ENCODE peak calls at places on chromosomes 6 and 20, in nine cellular contexts. M is heart right ventricle, O is stomach, Q is heart left ventricle, P is psoas muscle, S is left ventricle myocardium inferior, V is iPS DF 6.9, B is A673, X is mesendoderm. F is an unnamed sample.
A peak's percentile ranks its signal among the peaks of the same experiment; 100 is the strongest.

GRCh38 chr20:40422665-40423064 is 266.4 kb downstream of the MAFB start:
- DNase-seq in M (no peak), O (no peak), Q (no peak), P (no peak), S (no peak), V (no peak), B (no peak), X (no peak), F (no peak)

GRCh38 chr20:22383156-22383555 is 201.2 kb downstream of the FOXA2 start:
- DNase-seq in M (no peak), O (no peak), Q (no peak), P (no peak), S (no peak), V (no peak), B (no peak), X (no peak), F (peak; percentile 76)

GRCh38 chr20:10551732-10552724 is 116.9 kb downstream of the SLX4IP start:
- DNase-seq in M (no peak), O (no peak), Q (no peak), P (no peak), S (no peak), V (no peak), B (peak; percentile 45), X (peak; percentile 59), F (no peak)

GRCh38 chr6:4059115-4059777 is 19.7 kb downstream of the FAM217A start:
- DNase-seq in M (no peak), O (no peak), Q (no peak), P (no peak), S (no peak), V (no peak), B (peak; percentile 69), X (peak; percentile 84), F (no peak)

GRCh38 chr6:12103158-12103557 is 91.0 kb downstream of the HIVEP1 start:
- DNase-seq in M (no peak), O (no peak), Q (no peak), P (no peak), S (no peak), V (no peak), B (no peak), X (peak; percentile 11), F (no peak)

GRCh38 chr6:159985296-159985940 is 16.5 kb downstream of the IGF2R start:
- DNase-seq in M (no peak), O (no peak), Q (no peak), P (no peak), S (no peak), V (no peak), B (no peak), X (no peak), F (no peak)

GRCh38 chr20:15375836-15376235 is 1038.4 kb upstream of the FLRT3 start:
- DNase-seq in M (no peak), O (no peak), Q (no peak), P (no peak), S (no peak), V (no peak), B (no peak), X (no peak), F (no peak)

GRCh38 chr20:15924556-15924955 is 648.7 kb downstream of the KIF16B start:
- DNase-seq in M (no peak), O (no peak), Q (no peak), P (no peak), S (no peak), V (no peak), B (no peak), X (no peak), F (no peak)

GRCh38 chr6:854405-855073 is 161.6 kb upstream of the EXOC2 start:
- DNase-seq in M (no peak), O (no peak), Q (no peak), P (no peak), S (no peak), V (no peak), B (no peak), X (no peak), F (no peak)

GRCh38 chr20:63659370-63659769 is 1.3 kb downstream of the RTEL1 start:
- DNase-seq in M (no peak), O (no peak), Q (no peak), P (no peak), S (no peak), V (no peak), B (no peak), X (peak; percentile 37), F (no peak)

GRCh38 chr20:3670511-3670910 is 7.3 kb upstream of the GFRA4 start:
- DNase-seq in M (no peak), O (no peak), Q (no peak), P (no peak), S (no peak), V (no peak), B (no peak), X (no peak), F (peak; percentile 53)

GRCh38 chr6:49666930-49667369 is 30.3 kb upstream of the RHAG start:
- DNase-seq in M (no peak), O (no peak), Q (no peak), P (no peak), S (no peak), V (no peak), B (no peak), X (peak; percentile 41), F (no peak)

GRCh38 chr6:169725270-169726048 is 1.2 kb upstream of the PHF10 start:
- DNase-seq in M (peak; percentile 37), O (peak; percentile 65), Q (peak; percentile 33), P (peak; percentile 74), S (peak; percentile 29), V (no peak), B (no peak), X (peak; percentile 80), F (no peak)

GRCh38 chr6:169724554-169725269 is 412 bp upstream of the PHF10 start:
- DNase-seq in M (peak; percentile 67), O (peak; percentile 55), Q (peak; percentile 65), P (peak; percentile 52), S (peak; percentile 53), V (no peak), B (peak; percentile 75), X (peak; percentile 76), F (peak; percentile 71)

GRCh38 chr6:169726963-169727362 is 2.7 kb upstream of the PHF10 start:
- DNase-seq in M (no peak), O (no peak), Q (no peak), P (no peak), S (no peak), V (no peak), B (no peak), X (no peak), F (no peak)

GRCh38 chr6:169723991-169724553 is at the start of gene PHF10:
- DNase-seq in M (peak; percentile 53), O (peak; percentile 33), Q (peak; percentile 29), P (peak; percentile 49), S (peak; percentile 41), V (no peak), B (peak; percentile 61), X (peak; percentile 52), F (no peak)

GRCh38 chr6:169726049-169726400 is 1.7 kb upstream of the PHF10 start:
- DNase-seq in M (no peak), O (no peak), Q (no peak), P (no peak), S (no peak), V (no peak), B (no peak), X (no peak), F (no peak)
- H3K4me3 ChIP-seq in M (no peak overlapping the region), O (no peak overlapping the region), Q (no peak overlapping the region), P (no peak overlapping the region), S (no peak overlapping the region), V (no peak overlapping the region), B (no peak overlapping the region), X (no peak overlapping the region), F (no peak overlapping the region)

GRCh38 chr6:134238006-134238405 is 79.9 kb downstream of the SGK1 start:
- DNase-seq in M (no peak), O (no peak), Q (no peak), P (no peak), S (no peak), V (no peak), B (no peak), X (no peak), F (no peak)

GRCh38 chr6:134233180-134233579 is 84.7 kb downstream of the SGK1 start:
- DNase-seq in M (no peak), O (no peak), Q (no peak), P (no peak), S (no peak), V (no peak), B (no peak), X (no peak), F (no peak)

GRCh38 chr6:134240664-134241431 is 77.1 kb downstream of the SGK1 start:
- DNase-seq in M (peak; percentile 44), O (peak; percentile 52), Q (peak; percentile 69), P (peak; percentile 46), S (peak; percentile 61), V (no peak), B (no peak), X (no peak), F (no peak)

GRCh38 chr6:134238960-134239795 is 78.7 kb downstream of the SGK1 start:
- DNase-seq in M (no peak), O (no peak), Q (peak; percentile 44), P (no peak), S (no peak), V (no peak), B (no peak), X (no peak), F (no peak)

GRCh38 chr6:134235937-134236751 is 81.8 kb downstream of the SGK1 start:
- DNase-seq in M (no peak), O (no peak), Q (no peak), P (no peak), S (no peak), V (no peak), B (peak; percentile 32), X (no peak), F (no peak)
- H3K4me1 ChIP-seq in M (peaks cover 26% of the 10 kb centered on the region), O (no peaks in the 10 kb centered on the region), Q (peaks cover 16% of the 10 kb centered on the region), P (no peaks in the 10 kb centered on the region), S (peaks cover 20% of the 10 kb centered on the region), V (no peaks in the 10 kb centered on the region), B (no peaks in the 10 kb centered on the region), X (no peaks in the 10 kb centered on the region), F (no peaks in the 10 kb centered on the region)

GRCh38 chr6:79410806-79411205 is 126.4 kb downstream of the LCA5 start:
- DNase-seq in M (no peak), O (no peak), Q (no peak), P (no peak), S (no peak), V (no peak), B (no peak), X (no peak), F (peak; percentile 9)
- H3K4me3 ChIP-seq in M (no peak overlapping the region), O (no peak overlapping the region), Q (no peak overlapping the region), P (no peak overlapping the region), S (no peak overlapping the region), V (no peak overlapping the region), B (no peak overlapping the region), X (no peak overlapping the region), F (no peak overlapping the region)

GRCh38 chr20:33829636-33830035 is 18.5 kb downstream of the CHMP4B start:
- DNase-seq in M (no peak), O (no peak), Q (no peak), P (no peak), S (no peak), V (no peak), B (no peak), X (no peak), F (no peak)
- H3K4me1 ChIP-seq in M (peaks cover 99% of the 10 kb centered on the region), O (peaks cover 77% of the 10 kb centered on the region), Q (peaks cover 88% of the 10 kb centered on the region), P (peaks cover 85% of the 10 kb centered on the region), S (peaks cover 100% of the 10 kb centered on the region), V (no peaks in the 10 kb centered on the region), B (peaks cover 54% of the 10 kb centered on the region), X (peaks cover 16% of the 10 kb centered on the region), F (peaks cover 38% of the 10 kb centered on the region)